ENCODE peak calls at places on chromosomes 3 and 15, in six cellular contexts. One of them, this sample, is unnamed.

GRCh38 chr3:16300881-16301359 is 35.9 kb downstream of the OXNAD1 start:
- DNase-seq in fibroblast of gingiva: no peak
- DNase-seq in HFFc6: no peak
- DNase-seq in sigmoid colon: no peak
- DNase-seq in heart right ventricle: no peak
- DNase-seq in activated T-helper 1 cell treated with anti-CD3 and anti-CD28 coated beads, Interleukin-2, amount 50 U/mL, for 16 hours: no peak
- DNase-seq in this sample: no peak

GRCh38 chr15:52308446-52309153 is 13.0 kb upstream of the MYO5C start:
- DNase-seq in sigmoid colon: no peak
- DNase-seq in HFFc6: no peak
- DNase-seq in activated T-helper 1 cell treated with anti-CD3 and anti-CD28 coated beads, Interleukin-2, amount 50 U/mL, for 16 hours: no peak
- DNase-seq in fibroblast of gingiva: no peak
- DNase-seq in heart right ventricle: no peak
- DNase-seq in this sample: no peak

GRCh38 chr3:142849148-142849547 is 39.7 kb downstream of the PCOLCE2 start:
- DNase-seq in HFFc6: no peak
- DNase-seq in activated T-helper 1 cell treated with anti-CD3 and anti-CD28 coated beads, Interleukin-2, amount 50 U/mL, for 16 hours: no peak
- DNase-seq in heart right ventricle: no peak
- DNase-seq in fibroblast of gingiva: no peak
- DNase-seq in sigmoid colon: no peak
- DNase-seq in this sample: no peak

GRCh38 chr15:74251187-74251811 is 15.2 kb downstream of the CCDC33 start:
- DNase-seq in HFFc6: no peak
- DNase-seq in fibroblast of gingiva: no peak
- DNase-seq in sigmoid colon: no peak
- DNase-seq in activated T-helper 1 cell treated with anti-CD3 and anti-CD28 coated beads, Interleukin-2, amount 50 U/mL, for 16 hours: no peak
- DNase-seq in heart right ventricle: peak; percentile 85
- DNase-seq in this sample: peak; percentile 91

GRCh38 chr15:63610209-63610841 is 13.1 kb downstream of the FBXL22 start:
- DNase-seq in sigmoid colon: peak; percentile 90
- DNase-seq in activated T-helper 1 cell treated with anti-CD3 and anti-CD28 coated beads, Interleukin-2, amount 50 U/mL, for 16 hours: no peak
- DNase-seq in fibroblast of gingiva: peak; percentile 70
- DNase-seq in heart right ventricle: peak; percentile 65
- DNase-seq in HFFc6: peak; percentile 84
- DNase-seq in this sample: peak; percentile 65

GRCh38 chr15:77094397-77095030 is 23.6 kb upstream of the TSPAN3 start:
- DNase-seq in sigmoid colon: no peak
- DNase-seq in fibroblast of gingiva: no peak
- DNase-seq in HFFc6: no peak
- DNase-seq in activated T-helper 1 cell treated with anti-CD3 and anti-CD28 coated beads, Interleukin-2, amount 50 U/mL, for 16 hours: no peak
- DNase-seq in heart right ventricle: no peak
- DNase-seq in this sample: no peak

GRCh38 chr3:22988566-22988965 is 214.6 kb upstream of the UBE2E2 start:
- DNase-seq in sigmoid colon: no peak
- DNase-seq in activated T-helper 1 cell treated with anti-CD3 and anti-CD28 coated beads, Interleukin-2, amount 50 U/mL, for 16 hours: no peak
- DNase-seq in heart right ventricle: no peak
- DNase-seq in fibroblast of gingiva: no peak
- DNase-seq in HFFc6: no peak
- DNase-seq in this sample: peak; percentile 67

GRCh38 chr3:24565656-24566055 is 71.0 kb upstream of the THRB start:
- DNase-seq in activated T-helper 1 cell treated with anti-CD3 and anti-CD28 coated beads, Interleukin-2, amount 50 U/mL, for 16 hours: no peak
- DNase-seq in sigmoid colon: no peak
- DNase-seq in HFFc6: no peak
- DNase-seq in fibroblast of gingiva: no peak
- DNase-seq in heart right ventricle: no peak
- DNase-seq in this sample: no peak

GRCh38 chr15:28123408-28124023 is 24.4 kb upstream of the OCA2 start:
- DNase-seq in HFFc6: peak; percentile 74
- DNase-seq in activated T-helper 1 cell treated with anti-CD3 and anti-CD28 coated beads, Interleukin-2, amount 50 U/mL, for 16 hours: no peak
- DNase-seq in fibroblast of gingiva: peak; percentile 68
- DNase-seq in sigmoid colon: no peak
- DNase-seq in heart right ventricle: peak; percentile 51
- DNase-seq in this sample: peak; percentile 73

GRCh38 chr3:141280086-141280485 is 48.5 kb downstream of the PXYLP1 start:
- DNase-seq in fibroblast of gingiva: peak; percentile 71
- DNase-seq in heart right ventricle: no peak
- DNase-seq in activated T-helper 1 cell treated with anti-CD3 and anti-CD28 coated beads, Interleukin-2, amount 50 U/mL, for 16 hours: no peak
- DNase-seq in sigmoid colon: no peak
- DNase-seq in HFFc6: peak; percentile 82
- DNase-seq in this sample: no peak

GRCh38 chr15:93196136-93196670 is 107.2 kb upstream of the RGMA start:
- DNase-seq in fibroblast of gingiva: no peak
- DNase-seq in HFFc6: no peak
- DNase-seq in sigmoid colon: no peak
- DNase-seq in heart right ventricle: no peak
- DNase-seq in activated T-helper 1 cell treated with anti-CD3 and anti-CD28 coated beads, Interleukin-2, amount 50 U/mL, for 16 hours: no peak
- DNase-seq in this sample: no peak

GRCh38 chr3:194871143-194871863 is 185.6 kb downstream of the FAM43A start:
- DNase-seq in HFFc6: peak; percentile 88
- DNase-seq in heart right ventricle: no peak
- DNase-seq in activated T-helper 1 cell treated with anti-CD3 and anti-CD28 coated beads, Interleukin-2, amount 50 U/mL, for 16 hours: no peak
- DNase-seq in fibroblast of gingiva: peak; percentile 75
- DNase-seq in sigmoid colon: no peak
- DNase-seq in this sample: peak; percentile 76

GRCh38 chr3:48897401-48898376 is 993 bp downstream of the SLC25A20 start:
- DNase-seq in sigmoid colon: no peak
- DNase-seq in heart right ventricle: no peak
- DNase-seq in HFFc6: no peak
- DNase-seq in activated T-helper 1 cell treated with anti-CD3 and anti-CD28 coated beads, Interleukin-2, amount 50 U/mL, for 16 hours: no peak
- DNase-seq in fibroblast of gingiva: peak; percentile 40
- DNase-seq in this sample: no peak

GRCh38 chr15:71060983-71061382 is 54.3 kb upstream of the THSD4 start:
- DNase-seq in activated T-helper 1 cell treated with anti-CD3 and anti-CD28 coated beads, Interleukin-2, amount 50 U/mL, for 16 hours: no peak
- DNase-seq in HFFc6: peak; percentile 41
- DNase-seq in heart right ventricle: no peak
- DNase-seq in sigmoid colon: no peak
- DNase-seq in fibroblast of gingiva: no peak
- DNase-seq in this sample: no peak

GRCh38 chr15:78347586-78348543 is 7.7 kb downstream of the CRABP1 start:
- DNase-seq in sigmoid colon: no peak
- DNase-seq in heart right ventricle: no peak
- DNase-seq in fibroblast of gingiva: no peak
- DNase-seq in activated T-helper 1 cell treated with anti-CD3 and anti-CD28 coated beads, Interleukin-2, amount 50 U/mL, for 16 hours: no peak
- DNase-seq in HFFc6: no peak
- DNase-seq in this sample: no peak

GRCh38 chr3:12288466-12289129 is at the start of gene PPARG:
- DNase-seq in HFFc6: no peak
- DNase-seq in heart right ventricle: peak; percentile 23
- DNase-seq in activated T-helper 1 cell treated with anti-CD3 and anti-CD28 coated beads, Interleukin-2, amount 50 U/mL, for 16 hours: no peak
- DNase-seq in fibroblast of gingiva: peak; percentile 50
- DNase-seq in sigmoid colon: no peak
- DNase-seq in this sample: peak; percentile 62

GRCh38 chr3:119628390-119628789 is 30.7 kb downstream of the PLA1A start:
- DNase-seq in activated T-helper 1 cell treated with anti-CD3 and anti-CD28 coated beads, Interleukin-2, amount 50 U/mL, for 16 hours: no peak
- DNase-seq in fibroblast of gingiva: no peak
- DNase-seq in HFFc6: no peak
- DNase-seq in sigmoid colon: no peak
- DNase-seq in heart right ventricle: no peak
- DNase-seq in this sample: no peak

GRCh38 chr3:182726258-182727142 is 66.8 kb upstream of the ATP11B start:
- DNase-seq in activated T-helper 1 cell treated with anti-CD3 and anti-CD28 coated beads, Interleukin-2, amount 50 U/mL, for 16 hours: no peak
- DNase-seq in sigmoid colon: no peak
- DNase-seq in heart right ventricle: no peak
- DNase-seq in fibroblast of gingiva: no peak
- DNase-seq in HFFc6: no peak
- DNase-seq in this sample: no peak

GRCh38 chr3:181755959-181756358 is 44.2 kb downstream of the SOX2 start:
- DNase-seq in sigmoid colon: no peak
- DNase-seq in activated T-helper 1 cell treated with anti-CD3 and anti-CD28 coated beads, Interleukin-2, amount 50 U/mL, for 16 hours: no peak
- DNase-seq in heart right ventricle: no peak
- DNase-seq in fibroblast of gingiva: no peak
- DNase-seq in HFFc6: no peak
- DNase-seq in this sample: no peak

GRCh38 chr3:112101946-112102345 is 15.8 kb downstream of the C3orf52 start:
- DNase-seq in sigmoid colon: no peak
- DNase-seq in activated T-helper 1 cell treated with anti-CD3 and anti-CD28 coated beads, Interleukin-2, amount 50 U/mL, for 16 hours: no peak
- DNase-seq in HFFc6: peak; percentile 88
- DNase-seq in fibroblast of gingiva: no peak
- DNase-seq in heart right ventricle: no peak
- DNase-seq in this sample: no peak

GRCh38 chr3:148729656-148730055 is 32.0 kb downstream of the AGTR1 start:
- DNase-seq in heart right ventricle: no peak
- DNase-seq in HFFc6: no peak
- DNase-seq in sigmoid colon: peak; percentile 76
- DNase-seq in fibroblast of gingiva: no peak
- DNase-seq in activated T-helper 1 cell treated with anti-CD3 and anti-CD28 coated beads, Interleukin-2, amount 50 U/mL, for 16 hours: no peak
- DNase-seq in this sample: no peak

GRCh38 chr15:57377478-57377847 is 1.2 kb downstream of the CGNL1 start:
- DNase-seq in sigmoid colon: no peak
- DNase-seq in HFFc6: no peak
- DNase-seq in heart right ventricle: no peak
- DNase-seq in fibroblast of gingiva: no peak
- DNase-seq in activated T-helper 1 cell treated with anti-CD3 and anti-CD28 coated beads, Interleukin-2, amount 50 U/mL, for 16 hours: no peak
- DNase-seq in this sample: no peak

GRCh38 chr15:68674975-68675374 is 96.2 kb downstream of the CORO2B start:
- DNase-seq in HFFc6: no peak
- DNase-seq in fibroblast of gingiva: no peak
- DNase-seq in activated T-helper 1 cell treated with anti-CD3 and anti-CD28 coated beads, Interleukin-2, amount 50 U/mL, for 16 hours: no peak
- DNase-seq in heart right ventricle: no peak
- DNase-seq in sigmoid colon: peak; percentile 17
- DNase-seq in this sample: no peak

GRCh38 chr15:57017024-57017423 is 98.6 kb downstream of the TCF12 start:
- DNase-seq in activated T-helper 1 cell treated with anti-CD3 and anti-CD28 coated beads, Interleukin-2, amount 50 U/mL, for 16 hours: no peak
- DNase-seq in fibroblast of gingiva: peak; percentile 4
- DNase-seq in heart right ventricle: no peak
- DNase-seq in HFFc6: no peak
- DNase-seq in sigmoid colon: no peak
- DNase-seq in this sample: no peak

GRCh38 chr3:34859741-34860140 is 779.6 kb upstream of the ARPP21 start:
- DNase-seq in HFFc6: no peak
- DNase-seq in activated T-helper 1 cell treated with anti-CD3 and anti-CD28 coated beads, Interleukin-2, amount 50 U/mL, for 16 hours: no peak
- DNase-seq in sigmoid colon: no peak
- DNase-seq in fibroblast of gingiva: no peak
- DNase-seq in heart right ventricle: no peak
- DNase-seq in this sample: no peak